ENCODE peak calls at places on chromosomes 16 and 17, in four cellular contexts. C is CD8-positive, alpha-beta T cell; E is B cell; G is stomach. Q is an unnamed sample.

GRCh38 chr16:81956213-81956948 is 54.9 kb downstream of the SDR42E1 start:
- DNase-seq in C (no peak), E (no peak), G (no peak), Q (no peak)

GRCh38 chr16:8572919-8573724 is 17.2 kb downstream of the TMEM114 start:
- DNase-seq in C (no peak), E (no peak), G (no peak), Q (peak; percentile 39)

GRCh38 chr16:17471745-17472075 is 950 bp upstream of the XYLT1 start:
- DNase-seq in C (no peak), E (no peak), G (no peak), Q (no peak)

GRCh38 chr17:4498461-4499397 is at the start of gene SPNS2:
- DNase-seq in C (peak; percentile 61), E (peak; percentile 82), G (peak; percentile 83), Q (peak; percentile 89)

GRCh38 chr16:29804455-29805231 is 1.7 kb upstream of the MAZ start:
- DNase-seq in C (no peak), E (peak; percentile 24), G (peak; percentile 39), Q (no peak)

GRCh38 chr16:980595-980854 is 1.0 kb upstream of the SOX8 start:
- DNase-seq in C (no peak), E (peak; percentile 36), G (no peak), Q (no peak)

GRCh38 chr16:85447657-85448313 is 165.3 kb upstream of the GSE1 start:
- DNase-seq in C (no peak), E (no peak), G (no peak), Q (no peak)

GRCh38 chr16:69286941-69287713 is 24.0 kb upstream of the VPS4A start:
- DNase-seq in C (peak; percentile 43), E (peak; percentile 71), G (no peak), Q (peak; percentile 57)

GRCh38 chr16:72722552-72722951 is 325.4 kb downstream of the ZFHX3 start:
- DNase-seq in C (no peak), E (no peak), G (no peak), Q (no peak)

GRCh38 chr16:2840914-2841313 is 10.8 kb downstream of the ZG16B start:
- DNase-seq in C (no peak), E (no peak), G (no peak), Q (no peak)

GRCh38 chr17:64150237-64151015 is 20.5 kb upstream of the ERN1 start:
- DNase-seq in C (no peak), E (no peak), G (peak; percentile 77), Q (no peak)

GRCh38 chr17:62573480-62574117 is 53.9 kb upstream of the MRC2 start:
- DNase-seq in C (no peak), E (no peak), G (no peak), Q (no peak)

GRCh38 chr16:13779676-13780075 is 140.3 kb upstream of the ERCC4 start:
- DNase-seq in C (no peak), E (no peak), G (no peak), Q (no peak)

GRCh38 chr16:55376567-55377167 is 52.7 kb downstream of the IRX6 start:
- DNase-seq in C (no peak), E (no peak), G (no peak), Q (no peak)

GRCh38 chr16:86476956-86477530 is 33.3 kb upstream of the FOXF1 start:
- DNase-seq in C (no peak), E (no peak), G (no peak), Q (no peak)

GRCh38 chr17:7561589-7562207 is at the start of gene SENP3:
- DNase-seq in C (peak; percentile 87), E (peak; percentile 98), G (peak; percentile 92), Q (peak; percentile 99)

GRCh38 chr17:71494456-71494855 is 626.4 kb upstream of the SOX9 start:
- DNase-seq in C (no peak), E (no peak), G (no peak), Q (no peak)

GRCh38 chr17:67554634-67555033 is 163.1 kb upstream of the NOL11 start:
- DNase-seq in C (no peak), E (no peak), G (no peak), Q (no peak)

GRCh38 chr17:50950002-50950877 is 84.1 kb upstream of the TOB1 start:
- DNase-seq in C (peak; percentile 60), E (peak; percentile 59), G (peak; percentile 81), Q (peak; percentile 82)

GRCh38 chr16:28572659-28573510 is 19.2 kb downstream of the SGF29 start:
- DNase-seq in C (no peak), E (no peak), G (no peak), Q (no peak)

GRCh38 chr16:57627184-57627871 is 1.1 kb upstream of the ADGRG1 start:
- DNase-seq in C (no peak), E (no peak), G (no peak), Q (no peak)
- TF ChIP-seq CTCF in C (no peak), E (no peak), G (no peak), Q (no peak)

GRCh38 chr16:75789237-75789636 is 62.9 kb upstream of the CPHXL start:
- DNase-seq in C (no peak), E (peak; percentile 54), G (no peak), Q (peak; percentile 71)
- TF ChIP-seq CTCF in C (peak; percentile 92), E (peak; percentile 94), G (peak; percentile 90), Q (peak; percentile 49)

DNA sequence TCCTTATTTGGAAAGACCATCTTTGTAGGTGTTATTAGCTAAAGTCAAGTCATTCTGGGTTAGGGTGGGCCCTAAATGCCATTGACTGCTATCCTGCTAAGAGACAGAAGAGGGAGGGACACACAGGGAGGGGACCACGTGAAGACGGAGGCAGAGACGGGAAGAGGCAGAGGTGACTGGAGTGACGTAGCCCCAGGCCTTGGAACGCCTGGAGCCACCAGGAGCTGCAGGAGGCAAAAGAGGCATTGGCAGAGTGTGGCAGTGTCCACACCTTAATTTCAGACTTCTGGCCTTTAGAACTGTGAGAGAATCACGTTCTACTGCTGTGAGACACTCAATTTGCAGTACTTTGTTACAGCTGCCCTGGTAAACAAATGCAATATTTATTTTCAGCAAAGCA is 13.3 kb downstream of the AFMID start:
- DNase-seq in C (no peak), E (no peak), G (no peak), Q (no peak)
- TF ChIP-seq CTCF in C (no peak), E (no peak), G (no peak), Q (no peak)

DNA sequence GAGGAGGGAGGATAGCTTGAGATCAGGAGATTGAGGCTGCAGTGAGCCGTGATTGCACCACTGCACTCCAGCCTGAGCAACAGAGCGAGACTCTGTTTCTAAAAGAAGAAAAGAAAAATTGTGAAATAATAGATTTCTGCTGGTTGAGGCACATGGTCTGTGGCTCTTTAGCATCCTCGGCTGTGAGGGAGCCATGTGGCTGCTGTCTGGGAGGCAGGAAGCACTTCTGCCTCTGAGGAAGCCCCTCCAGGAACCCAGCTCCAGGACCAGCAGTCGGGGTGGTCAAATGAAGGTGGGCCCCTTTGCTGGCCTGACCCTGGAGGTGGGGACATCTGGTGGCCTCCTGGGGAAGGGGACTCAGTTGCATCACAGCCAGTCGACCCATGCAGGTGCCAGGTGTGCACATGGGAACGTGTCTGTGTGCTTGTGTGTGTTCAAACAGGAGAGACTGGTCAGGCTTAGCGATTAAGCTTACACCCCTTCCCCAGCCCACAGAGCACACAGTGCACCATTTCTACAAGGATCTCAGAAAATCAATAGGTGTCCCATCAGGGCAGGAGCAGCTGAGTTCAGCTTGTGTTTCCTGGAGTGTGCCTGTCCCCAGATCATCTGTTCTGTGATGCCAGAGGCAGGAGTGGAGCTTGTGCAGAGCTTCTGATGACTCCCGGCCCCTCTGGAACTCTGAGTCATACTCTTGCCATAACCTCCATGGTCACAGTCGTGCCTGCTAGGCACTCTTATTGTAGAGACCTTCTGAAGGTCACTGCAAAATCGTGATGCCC is 24.3 kb upstream of the MGAT5B start:
- DNase-seq in C (no peak), E (no peak), G (no peak), Q (no peak)
- TF ChIP-seq CTCF in C (no peak), E (no peak), G (no peak), Q (no peak)

GRCh38 chr17:82864721-82865240 is 25.0 kb upstream of the ZNF750 start:
- DNase-seq in C (no peak), E (no peak), G (no peak), Q (no peak)
- TF ChIP-seq CTCF in C (no peak), E (no peak), G (no peak), Q (no peak)

GRCh38 chr17:49515196-49515770 is 20.2 kb downstream of the NGFR start:
- DNase-seq in C (no peak), E (no peak), G (peak; percentile 86), Q (peak; percentile 90)
- TF ChIP-seq CTCF in C (no peak), E (no peak), G (no peak), Q (no peak)

Q was measured in GM13976.